ENCODE peak calls at places on chromosomes 11 and 22, in six cellular contexts. W is iPS DF 6.9, X is foreskin melanocyte, Y is GM03348, S is AG04449, L is retina. T is an unnamed sample.

GRCh38 chr11:69233761-69234136 is 60.2 kb upstream of the MYEOV start:
- DNase-seq in W (no peak), X (no peak), Y (no peak), S (no peak), L (no peak), T (peak)

GRCh38 chr11:12505183-12505582 is 127.8 kb downstream of the PARVA start:
- DNase-seq in W (no peak), X (no peak), Y (no peak), S (no peak), L (no peak), T (no peak)

GRCh38 chr11:128135451-128135850 is 451.9 kb downstream of the ETS1 start:
- DNase-seq in W (no peak), X (no peak), Y (peak), S (no peak), L (no peak), T (no peak)

GRCh38 chr11:20081336-20081735 is 78.9 kb downstream of the DBX1 start:
- DNase-seq in W (no peak), X (no peak), Y (no peak), S (no peak), L (no peak), T (no peak)

GRCh38 chr22:31341386-31342088 is 4.6 kb downstream of the PATZ1 start:
- DNase-seq in W (no peak), X (no peak), Y (no peak), S (no peak), L (no peak), T (no peak)

GRCh38 chr11:27447288-27447914 is 25.2 kb downstream of the LGR4 start:
- DNase-seq in W (no peak), X (no peak), Y (peak), S (no peak), L (no peak), T (no peak)

GRCh38 chr11:107998761-107999160 is 9.9 kb upstream of the CUL5 start:
- DNase-seq in W (no peak), X (no peak), Y (no peak), S (no peak), L (no peak), T (no peak)

GRCh38 chr11:88535916-88536547 is 198.5 kb upstream of the CTSC start:
- DNase-seq in W (no peak), X (peak), Y (peak), S (no peak), L (no peak), T (peak)

GRCh38 chr11:61951484-61952135 is 1.5 kb downstream of the BEST1 start:
- DNase-seq in W (no peak), X (no peak), Y (no peak), S (no peak), L (no peak), T (no peak)

GRCh38 chr11:122853971-122854446 is 15.7 kb downstream of the CRTAM start:
- DNase-seq in W (peak), X (peak), Y (peak), S (peak), L (peak), T (peak)

GRCh38 chr11:125071408-125071807 is 8.3 kb downstream of the SLC37A2 start:
- DNase-seq in W (no peak), X (no peak), Y (no peak), S (no peak), L (no peak), T (peak)

GRCh38 chr11:61797263-61797944 is 4.7 kb downstream of the FEN1 start:
- DNase-seq in W (no peak), X (peak), Y (peak), S (no peak), L (peak), T (peak)

GRCh38 chr11:5367461-5368074 is 16.0 kb upstream of the OR51M1 start:
- DNase-seq in W (no peak), X (no peak), Y (no peak), S (peak), L (no peak), T (no peak)